ENCODE peak calls at places on chromosomes 16 and 17, in seven cellular contexts. N is AG04450; H is NCI-H1436; D is NCI-H510A; X is iris pigment epithelial cell; I is non-pigmented ciliary epithelial cell; E is stimulated activated CD8-positive, alpha-beta memory T cell treated with anti-CD3 and anti-CD28 coated beads, Interleukin-15, amount 100 ng/mL, for 24 hours. B is an unnamed sample.

GRCh38 chr17:60371818-60372510 is 20.0 kb downstream of the USP32 start:
- DNase-seq in N (no peak), I (no peak), D (no peak), H (no peak), E (no peak), X (no peak), B (no peak)

GRCh38 chr16:88804552-88805339 is 1.2 kb downstream of the CDT1 start:
- DNase-seq in H (no peak), I (no peak), D (peak), X (no peak), N (no peak), E (no peak), B (no peak)

GRCh38 chr17:57634713-57635465 is 110.2 kb downstream of the CCDC182 start:
- DNase-seq in D (no peak), H (no peak), N (no peak), E (no peak), X (peak), I (no peak), B (no peak)

GRCh38 chr17:28878981-28879380 is 18.6 kb downstream of the FLOT2 start:
- DNase-seq in E (no peak), N (no peak), X (peak), I (no peak), D (peak), H (no peak), B (no peak)

GRCh38 chr16:71846443-71846842 is 667 bp downstream of the ATXN1L start:
- DNase-seq in E (no peak), I (no peak), N (no peak), X (peak), H (no peak), D (no peak), B (no peak)

GRCh38 chr16:25395528-25395927 is 137.9 kb upstream of the ZKSCAN2 start:
- DNase-seq in D (no peak), H (no peak), N (no peak), E (no peak), I (no peak), X (no peak), B (no peak)

GRCh38 chr17:13933597-13934276 is 135.6 kb upstream of the COX10 start:
- DNase-seq in X (no peak), H (no peak), I (no peak), N (no peak), D (no peak), E (no peak), B (no peak)

GRCh38 chr17:27418366-27418615 is 38.0 kb upstream of the KSR1 start:
- DNase-seq in X (no peak), H (no peak), E (no peak), N (no peak), D (no peak), I (no peak), B (no peak)

GRCh38 chr16:23408242-23409201 is 44.5 kb downstream of the COG7 start:
- DNase-seq in I (no peak), X (peak), N (no peak), H (no peak), E (no peak), D (no peak), B (no peak)

GRCh38 chr17:68706351-68706750 is 105.2 kb upstream of the FAM20A start:
- DNase-seq in N (no peak), H (no peak), I (no peak), X (no peak), D (no peak), E (no peak), B (no peak)

GRCh38 chr17:79851461-79851817 is 12.2 kb upstream of the CBX4 start:
- DNase-seq in H (no peak), I (no peak), N (no peak), X (no peak), D (peak), E (no peak), B (no peak)

GRCh38 chr16:12293017-12293618 is 316.6 kb downstream of the SNX29 start:
- DNase-seq in E (no peak), I (no peak), D (no peak), H (no peak), X (peak), N (no peak), B (no peak)

GRCh38 chr17:13600475-13601316 is 1.0 kb downstream of the HS3ST3A1 start:
- DNase-seq in D (no peak), X (no peak), N (no peak), H (no peak), E (no peak), I (no peak), B (no peak)

GRCh38 chr17:32445976-32446375 is 1.7 kb downstream of the PSMD11 start:
- DNase-seq in N (no peak), E (no peak), I (no peak), D (no peak), X (peak), H (no peak), B (no peak)

GRCh38 chr17:63645775-63646491 is 23.7 kb downstream of the MAP3K3 start:
- DNase-seq in D (no peak), I (no peak), H (no peak), N (no peak), E (no peak), X (no peak), B (no peak)

GRCh38 chr16:84825896-84826557 is 6.2 kb downstream of the CRISPLD2 start:
- DNase-seq in H (no peak), I (no peak), D (no peak), E (no peak), X (peak), N (no peak), B (no peak)

GRCh38 chr16:50244140-50244503 is 22.2 kb upstream of the ADCY7 start:
- DNase-seq in E (no peak), D (no peak), X (no peak), N (no peak), H (no peak), I (no peak), B (no peak)

GRCh38 chr16:48160575-48160974 is 4.8 kb upstream of the ABCC12 start:
- DNase-seq in N (no peak), I (no peak), X (no peak), H (no peak), D (no peak), E (no peak), B (no peak)

GRCh38 chr17:77693301-77693700 is 265.2 kb upstream of the TNRC6C start:
- DNase-seq in X (no peak), H (no peak), D (no peak), N (no peak), E (no peak), I (no peak), B (no peak)

GRCh38 chr17:49031965-49032928 is 35.1 kb downstream of the IGF2BP1 start:
- DNase-seq in E (no peak), D (peak), I (peak), H (peak), N (peak), X (peak), B (peak)

GRCh38 chr17:75720656-75721462 is at the start of gene ITGB4:
- DNase-seq in H (peak), X (no peak), I (no peak), D (peak), E (peak), N (no peak), B (no peak)

GRCh38 chr16:709651-710499 is 4.3 kb upstream of the FBXL16 start:
- DNase-seq in X (peak), E (no peak), I (peak), N (peak), H (peak), D (no peak), B (no peak)

GRCh38 chr16:3654249-3654991 is at the start of gene DNASE1:
- DNase-seq in H (peak), D (no peak), N (no peak), I (peak), X (peak), E (no peak), B (no peak)

GRCh38 chr17:81858170-81858966 is 2.0 kb downstream of the P4HB start:
- DNase-seq in N (no peak), X (no peak), D (no peak), E (no peak), I (no peak), H (no peak), B (no peak)

GRCh38 chr16:69365901-69366300 is 14.3 kb upstream of the TMED6 start:
- DNase-seq in X (peak), H (no peak), N (no peak), I (no peak), D (no peak), E (no peak), B (no peak)

GRCh38 chr16:87926246-87927194 is 9.8 kb downstream of the CA5A start:
- DNase-seq in N (no peak), E (no peak), D (peak), X (no peak), H (no peak), I (no peak), B (no peak)

GRCh38 chr17:17062866-17063265 is 20.6 kb downstream of the MPRIP start:
- DNase-seq in I (no peak), X (no peak), D (no peak), N (no peak), E (no peak), H (no peak), B (no peak)

GRCh38 chr17:17236295-17237025 is 508 bp downstream of the FLCN start:
- DNase-seq in X (peak), N (no peak), H (peak), D (no peak), E (no peak), I (no peak), B (no peak)

GRCh38 chr16:78925071-78925714 is 675.3 kb downstream of the MAF start:
- DNase-seq in I (no peak), X (peak), D (no peak), H (no peak), N (no peak), E (no peak), B (no peak)

GRCh38 chr17:47948706-47949196 is 7.4 kb downstream of the PNPO start:
- DNase-seq in X (no peak), H (no peak), N (no peak), I (no peak), E (no peak), D (no peak), B (no peak)

GRCh38 chr16:53282975-53283946 is 151.0 kb upstream of the RBL2 start:
- DNase-seq in I (no peak), X (peak), H (peak), D (peak), E (no peak), N (peak), B (no peak)

GRCh38 chr17:73612074-73612473 is 32.2 kb downstream of the SDK2 start:
- DNase-seq in D (no peak), N (no peak), I (no peak), E (no peak), X (no peak), H (no peak), B (no peak)

GRCh38 chr17:1709403-1709891 is 730 bp downstream of the TLCD2 start:
- DNase-seq in H (no peak), N (no peak), I (no peak), D (no peak), X (peak), E (no peak), B (no peak)

GRCh38 chr16:85029413-85029794 is 1.8 kb downstream of the KIAA0513 start:
- DNase-seq in I (no peak), H (no peak), D (no peak), E (no peak), N (no peak), X (peak), B (no peak)

GRCh38 chr16:24700549-24701392 is 28.7 kb upstream of the TNRC6A start:
- DNase-seq in X (peak), I (peak), D (no peak), N (peak), H (no peak), E (no peak), B (peak)

GRCh38 chr16:88891083-88891482 is 24.6 kb upstream of the PABPN1L start:
- DNase-seq in I (no peak), N (no peak), D (no peak), H (no peak), E (no peak), X (no peak), B (no peak)

GRCh38 chr17:44959821-44960523 is 8.1 kb downstream of the C1QL1 start:
- DNase-seq in X (no peak), I (no peak), H (no peak), D (no peak), N (no peak), E (no peak), B (no peak)

GRCh38 chr17:44218344-44219125 is 940 bp downstream of the UBTF start:
- DNase-seq in H (peak), I (no peak), X (peak), D (peak), E (peak), N (peak), B (no peak)

GRCh38 chr16:27582883-27583282 is 32.9 kb downstream of the KATNIP start:
- DNase-seq in D (no peak), N (no peak), H (no peak), I (no peak), E (no peak), X (no peak), B (no peak)

GRCh38 chr17:81044764-81045589 is 10.0 kb downstream of the BAIAP2 start:
- DNase-seq in X (peak), N (no peak), H (peak), D (peak), E (no peak), I (peak), B (peak)

B was measured in glomerular endothelial cell.